ENCODE peak calls at places on chromosomes 13 and 19, in six cellular contexts. Y, K, M, A, S and B are unnamed samples.

GRCh38 chr19:29308977-29309520 is 96.1 kb upstream of the UQCRFS1 start:
- DNase-seq in Y (no peak), S (no peak), K (no peak), M (peak), A (no peak), B (no peak)

GRCh38 chr19:8399681-8400188 is 9.6 kb downstream of the RAB11B start:
- DNase-seq in A (no peak), M (no peak), K (no peak), Y (no peak), S (no peak), B (no peak)

GRCh38 chr13:34878354-34878753 is 63.7 kb upstream of the NBEA start:
- DNase-seq in A (no peak), Y (no peak), M (no peak), S (no peak), K (peak), B (no peak)

GRCh38 chr13:99900960-99901359 is 70.6 kb downstream of the ZIC5 start:
- DNase-seq in M (no peak), A (no peak), Y (no peak), K (no peak), S (no peak), B (no peak)

GRCh38 chr13:29081036-29081435 is 260.9 kb downstream of the MTUS2 start:
- DNase-seq in M (no peak), Y (peak), K (no peak), S (no peak), A (peak), B (no peak)

GRCh38 chr13:114104626-114105350 is 27.6 kb downstream of the RASA3 start:
- DNase-seq in S (no peak), M (no peak), Y (no peak), A (no peak), K (no peak), B (no peak)

GRCh38 chr19:58328999-58329398 is 2.2 kb downstream of the ZSCAN22 start:
- DNase-seq in K (no peak), S (no peak), A (no peak), M (no peak), Y (no peak), B (no peak)

GRCh38 chr13:107803822-107804495 is 411.4 kb downstream of the LIG4 start:
- DNase-seq in M (no peak), Y (no peak), K (no peak), S (no peak), A (no peak), B (no peak)

GRCh38 chr19:1143828-1144399 is 30.2 kb downstream of the SBNO2 start:
- DNase-seq in A (no peak), S (no peak), K (no peak), M (no peak), Y (no peak), B (no peak)

GRCh38 chr13:103876571-103876970 is 810.4 kb upstream of the SLC10A2 start:
- DNase-seq in S (no peak), K (no peak), A (no peak), Y (no peak), M (no peak), B (peak)

GRCh38 chr19:29715695-29716581 is 877 bp upstream of the C19orf12 start:
- DNase-seq in A (no peak), K (no peak), M (no peak), S (peak), Y (peak), B (no peak)

GRCh38 chr19:34838248-34838647 is 65.2 kb upstream of the ZNF599 start:
- DNase-seq in S (peak), K (peak), Y (peak), A (no peak), M (no peak), B (peak)

GRCh38 chr13:95099541-95099940 is 201.7 kb downstream of the ABCC4 start:
- DNase-seq in Y (no peak), S (peak), M (no peak), A (no peak), K (peak), B (peak)

GRCh38 chr19:18700501-18701249 is 17.2 kb downstream of the CRTC1 start:
- DNase-seq in K (peak), M (peak), A (peak), S (peak), Y (peak), B (peak)

GRCh38 chr19:3210347-3211017 is 14.0 kb upstream of the CELF5 start:
- DNase-seq in S (peak), K (peak), A (peak), Y (peak), M (no peak), B (peak)

GRCh38 chr13:112331675-112332074 is 44.5 kb upstream of the SPACA7 start:
- DNase-seq in K (no peak), M (no peak), S (no peak), A (no peak), Y (no peak), B (no peak)

GRCh38 chr19:54429176-54429495 is 13.9 kb downstream of the TTYH1 start:
- DNase-seq in M (no peak), K (no peak), S (no peak), Y (no peak), A (no peak), B (no peak)

GRCh38 chr19:46297700-46298476 is 1.0 kb downstream of the HIF3A start:
- DNase-seq in K (peak), S (peak), M (no peak), A (no peak), Y (no peak), B (peak)

GRCh38 chr13:98575009-98575866 is 1.7 kb downstream of the STK24 start:
- DNase-seq in A (peak), Y (peak), M (no peak), K (peak), S (peak), B (peak)

GRCh38 chr19:12202250-12202649 is 39.4 kb downstream of the ZNF136 start:
- DNase-seq in A (peak), M (no peak), K (no peak), S (no peak), Y (peak), B (no peak)

GRCh38 chr19:32658527-32658926 is 16.5 kb downstream of the ANKRD27 start:
- DNase-seq in S (no peak), K (no peak), Y (no peak), A (no peak), M (no peak), B (no peak)

GRCh38 chr13:103156346-103156998 is 90.3 kb upstream of the SLC10A2 start:
- DNase-seq in Y (no peak), A (no peak), K (no peak), S (no peak), M (no peak), B (peak)

GRCh38 chr19:32131037-32131436 is 214.4 kb upstream of the ZNF507 start:
- DNase-seq in K (no peak), M (no peak), S (no peak), Y (no peak), A (no peak), B (no peak)

GRCh38 chr19:2624537-2625091 is 77.9 kb downstream of the GNG7 start:
- DNase-seq in K (no peak), S (no peak), Y (peak), M (no peak), A (no peak), B (no peak)

GRCh38 chr13:19713186-19713965 is 69.4 kb downstream of the PSPC1 start:
- DNase-seq in M (no peak), Y (no peak), K (peak), S (peak), A (peak), B (peak)

GRCh38 chr13:99740261-99740979 is 231.1 kb downstream of the ZIC5 start:
- DNase-seq in A (peak), S (no peak), M (no peak), Y (no peak), K (no peak), B (no peak)

GRCh38 chr19:56273563-56274117 is 1.1 kb downstream of the EDDM13 start:
- DNase-seq in Y (no peak), A (no peak), M (no peak), S (no peak), K (peak), B (peak)

GRCh38 chr19:5691205-5691929 is 1.3 kb downstream of the RPL36 start:
- DNase-seq in Y (peak), S (peak), A (peak), M (peak), K (peak), B (peak)

GRCh38 chr13:30577381-30577780 is 40.3 kb upstream of the USPL1 start:
- DNase-seq in K (no peak), A (peak), S (peak), M (no peak), Y (peak), B (peak)

GRCh38 chr13:98363326-98363725 is 186.3 kb upstream of the RNF113B start:
- DNase-seq in M (no peak), K (no peak), Y (no peak), S (no peak), A (no peak), B (no peak)

GRCh38 chr13:42393573-42394360 is 121.8 kb downstream of the AKAP11 start:
- DNase-seq in S (no peak), K (no peak), Y (no peak), A (peak), M (no peak), B (no peak)

GRCh38 chr13:78700121-78700910 is 41.4 kb upstream of the OBI1 start:
- DNase-seq in K (peak), Y (peak), M (peak), S (peak), A (no peak), B (peak)

GRCh38 chr13:76225815-76226489 is 589.8 kb downstream of the LMO7 start:
- DNase-seq in M (no peak), A (no peak), K (no peak), Y (no peak), S (peak), B (peak)

GRCh38 chr13:89726690-89727435 is 1620.6 kb upstream of the MIR17HG start:
- DNase-seq in A (no peak), Y (no peak), K (peak), S (peak), M (peak), B (peak)

GRCh38 chr19:16363133-16363851 is 38.7 kb downstream of the KLF2 start:
- DNase-seq in K (no peak), A (no peak), S (no peak), Y (peak), M (no peak), B (no peak)

GRCh38 chr19:45215391-45216191 is 29.6 kb downstream of the EXOC3L2 start:
- DNase-seq in S (no peak), K (peak), M (peak), A (no peak), Y (peak), B (no peak)

GRCh38 chr19:2212861-2213711 is 23.0 kb downstream of the PLEKHJ1 start:
- DNase-seq in M (no peak), S (no peak), A (no peak), Y (no peak), K (no peak), B (no peak)

GRCh38 chr19:48249502-48250014 is 6.2 kb downstream of the CARD8 start:
- DNase-seq in A (peak), S (no peak), M (no peak), K (peak), Y (no peak), B (peak)

GRCh38 chr19:58229255-58229639 is 533 bp downstream of the ZNF544 start:
- DNase-seq in A (peak), K (peak), M (peak), S (peak), Y (peak), B (peak)